ENCODE peak calls at places on chromosomes 12 and 14, in four cellular contexts. W is hippocampal formation, R is HS-27A, E is NCI-H1417. T is an unnamed sample.

GRCh38 chr14:90784621-90785270 is 31.5 kb downstream of the TTC7B start:
- DNase-seq in W (no peak), R (no peak), E (no peak), T (no peak)

GRCh38 chr12:108670066-108670631 is 36.5 kb upstream of the SELPLG start:
- DNase-seq in W (no peak), R (no peak), E (no peak), T (no peak)

GRCh38 chr14:68032154-68032553 is 212.6 kb downstream of the RAD51B start:
- DNase-seq in W (no peak), R (no peak), E (no peak), T (no peak)

GRCh38 chr12:124917135-124917840 is 2.8 kb upstream of the UBC start:
- DNase-seq in W (no peak), R (peak; percentile 96), E (no peak), T (peak; percentile 99)

GRCh38 chr12:52851787-52852186 is 3.0 kb upstream of the KRT78 start:
- DNase-seq in W (no peak), R (no peak), E (no peak), T (no peak)

GRCh38 chr14:91119556-91120311 is 5.9 kb downstream of the DGLUCY start:
- DNase-seq in W (no peak), R (no peak), E (no peak), T (no peak)

GRCh38 chr12:28872654-28873268 is 276.3 kb upstream of the FAR2 start:
- DNase-seq in W (peak; percentile 22), R (peak; percentile 58), E (peak; percentile 70), T (peak; percentile 41)

GRCh38 chr14:104582649-104583048 is 3.1 kb downstream of the C14orf180 start:
- DNase-seq in W (no peak), R (no peak), E (no peak), T (no peak)

GRCh38 chr12:112409064-112409905 is at the start of gene RPL6:
- DNase-seq in W (peak; percentile 78), R (peak; percentile 77), E (peak; percentile 98), T (peak; percentile 81)

GRCh38 chr14:32682219-32682618 is 256.5 kb upstream of the NPAS3 start:
- DNase-seq in W (no peak), R (no peak), E (peak; percentile 13), T (no peak)

GRCh38 chr12:5201554-5202243 is 158.0 kb downstream of the KCNA5 start:
- DNase-seq in W (no peak), R (no peak), E (peak; percentile 82), T (no peak)

GRCh38 chr14:34374998-34375740 is 86.9 kb downstream of the SPTSSA start:
- DNase-seq in W (no peak), R (no peak), E (no peak), T (no peak)

GRCh38 chr12:22518067-22518719 is 26.1 kb downstream of the C2CD5 start:
- DNase-seq in W (no peak), R (no peak), E (peak; percentile 82), T (no peak)

GRCh38 chr12:26843306-26843705 is 10.3 kb upstream of the ITPR2 start:
- DNase-seq in W (no peak), R (no peak), E (no peak), T (no peak)

GRCh38 chr12:47079894-47080724 is at the start of gene AMIGO2:
- DNase-seq in W (peak; percentile 27), R (no peak), E (no peak), T (no peak)

GRCh38 chr12:64691227-64691792 is 67.9 kb downstream of the GNS start:
- DNase-seq in W (no peak), R (no peak), E (peak; percentile 72), T (no peak)

GRCh38 chr14:101723061-101723595 is 38.4 kb upstream of the PPP2R5C start:
- DNase-seq in W (no peak), R (no peak), E (no peak), T (no peak)

GRCh38 chr12:122668268-122668667 is 34.9 kb downstream of the HCAR2 start:
- DNase-seq in W (no peak), R (no peak), E (no peak), T (no peak)

GRCh38 chr14:89011727-89012271 is 187.3 kb downstream of the TTC8 start:
- DNase-seq in W (no peak), R (no peak), E (no peak), T (no peak)

GRCh38 chr12:19639781-19640180 is 200.5 kb downstream of the AEBP2 start:
- DNase-seq in W (no peak), R (no peak), E (peak; percentile 35), T (no peak)

GRCh38 chr12:116015525-116015924 is 262.0 kb downstream of the MED13L start:
- DNase-seq in W (no peak), R (no peak), E (peak; percentile 62), T (no peak)

GRCh38 chr14:76664790-76665189 is 96.5 kb upstream of the VASH1 start:
- DNase-seq in W (no peak), R (no peak), E (no peak), T (no peak)

GRCh38 chr14:95841680-95842079 is 35.0 kb upstream of the TUNAR start:
- DNase-seq in W (no peak), R (no peak), E (no peak), T (no peak)

GRCh38 chr12:89192419-89192818 is 159.9 kb downstream of the DUSP6 start:
- DNase-seq in W (no peak), R (no peak), E (no peak), T (no peak)

GRCh38 chr12:50186667-50187066 is 19.5 kb upstream of the CERS5 start:
- DNase-seq in W (no peak), R (no peak), E (no peak), T (no peak)

GRCh38 chr14:59009967-59010366 is 178.5 kb upstream of the DAAM1 start:
- DNase-seq in W (no peak), R (no peak), E (no peak), T (no peak)

GRCh38 chr12:109719123-109720022 is 5.7 kb downstream of the FAM222A start:
- DNase-seq in W (no peak), R (no peak), E (peak; percentile 62), T (no peak)

GRCh38 chr14:30995674-30996073 is 29.8 kb upstream of the AP4S1 start:
- DNase-seq in W (no peak), R (no peak), E (no peak), T (no peak)

GRCh38 chr14:29215853-29216252 is 449.3 kb downstream of the FOXG1 start:
- DNase-seq in W (no peak), R (no peak), E (peak; percentile 99), T (no peak)